ENCODE peak calls at places on chromosomes 6 and 20, in eight cellular contexts. J is K562, N is GM23338, O is A549, I is HCT116, E is HL-60, F is HepG2, Y is GM12878. S is an unnamed sample.

GRCh38 chr20:4252005-4252404 is 236.6 kb upstream of the RNF24 start:
- DNase-seq in E (no peak), J (no peak), F (no peak), N (no peak), I (no peak), Y (no peak), O (no peak), S (no peak)

GRCh38 chr6:40623178-40623577 is 36.0 kb upstream of the LRFN2 start:
- DNase-seq in N (no peak), Y (no peak), O (no peak), F (no peak), E (no peak), J (no peak), I (no peak), S (no peak)

GRCh38 chr6:41558033-41558807 is 12.0 kb downstream of the FOXP4 start:
- DNase-seq in I (no peak), O (no peak), Y (no peak), N (no peak), J (no peak), F (no peak), E (no peak), S (no peak)

GRCh38 chr6:20178327-20178726 is 33.9 kb downstream of the MBOAT1 start:
- DNase-seq in I (no peak), J (no peak), O (no peak), N (no peak), Y (no peak), E (no peak), F (no peak), S (no peak)

GRCh38 chr6:20907486-20908071 is 373.3 kb downstream of the CDKAL1 start:
- DNase-seq in O (no peak), J (peak), Y (no peak), E (no peak), F (no peak), N (peak), I (no peak), S (no peak)

GRCh38 chr20:59598625-59599310 is 5.6 kb upstream of the PHACTR3 start:
- DNase-seq in N (peak), Y (peak), F (peak), O (peak), I (peak), E (peak), J (peak), S (peak)

GRCh38 chr6:39430968-39431523 is 108.5 kb upstream of the KCNK16 start:
- DNase-seq in F (no peak), N (peak), Y (no peak), I (no peak), E (no peak), O (no peak), J (no peak), S (no peak)

GRCh38 chr6:137105375-137105774 is 60.6 kb upstream of the IL20RA start:
- DNase-seq in N (no peak), J (no peak), F (no peak), Y (no peak), I (no peak), O (no peak), E (no peak), S (no peak)

GRCh38 chr6:14026831-14027539 is 90.6 kb upstream of the CD83 start:
- DNase-seq in O (no peak), F (no peak), J (no peak), N (no peak), I (no peak), Y (no peak), E (no peak), S (no peak)

GRCh38 chr20:22998476-22998875 is 36.6 kb upstream of the SSTR4 start:
- DNase-seq in O (no peak), E (no peak), F (no peak), Y (no peak), I (no peak), N (no peak), J (no peak), S (no peak)

GRCh38 chr20:32534661-32535240 is 50.4 kb downstream of the NOL4L start:
- DNase-seq in J (peak), I (no peak), Y (no peak), N (peak), E (no peak), F (no peak), O (no peak), S (no peak)

GRCh38 chr6:142763205-142763604 is 181.8 kb downstream of the HIVEP2 start:
- DNase-seq in J (no peak), I (no peak), F (no peak), N (no peak), O (no peak), Y (no peak), E (no peak), S (no peak)

GRCh38 chr6:44151348-44152108 is 7.1 kb upstream of the CAPN11 start:
- DNase-seq in Y (no peak), I (peak), J (peak), O (peak), E (peak), N (peak), F (peak), S (no peak)

GRCh38 chr20:62496525-62497218 is 20.9 kb upstream of the GATA5 start:
- DNase-seq in O (no peak), J (peak), N (peak), E (no peak), F (no peak), Y (no peak), I (no peak), S (no peak)

GRCh38 chr6:26538572-26538902 is 371 bp downstream of the HMGN4 start:
- DNase-seq in E (no peak), Y (no peak), O (no peak), N (peak), F (no peak), I (no peak), J (no peak), S (no peak)

GRCh38 chr6:117264487-117265424 is 602 bp upstream of the VGLL2 start:
- DNase-seq in N (peak), I (no peak), O (peak), E (no peak), F (no peak), Y (no peak), J (no peak), S (no peak)

GRCh38 chr6:147561742-147562141 is 53.3 kb downstream of the SAMD5 start:
- DNase-seq in J (no peak), F (no peak), O (no peak), I (no peak), E (no peak), Y (no peak), N (no peak), S (no peak)

GRCh38 chr6:95519228-95520037 is 57.9 kb upstream of the MANEA start:
- DNase-seq in O (no peak), Y (no peak), I (no peak), E (no peak), F (no peak), J (peak), N (no peak), S (no peak)

GRCh38 chr6:44980841-44981240 is 347.3 kb upstream of the RUNX2 start:
- DNase-seq in Y (no peak), O (no peak), E (no peak), N (no peak), J (no peak), F (no peak), I (no peak), S (no peak)

GRCh38 chr6:82712826-82713225 is 349.2 kb downstream of the TPBG start:
- DNase-seq in N (peak), F (no peak), Y (no peak), I (no peak), E (no peak), O (no peak), J (peak), S (no peak)

GRCh38 chr6:128569737-128570438 is 49.5 kb upstream of the PTPRK start:
- DNase-seq in J (no peak), F (no peak), E (no peak), O (peak), I (peak), N (peak), Y (no peak), S (peak)
- TF ChIP-seq REST in J (no peak), F (no peak), E (no peak), O (no peak), I (no peak), N (no peak), Y (no peak), S (no peak)

GRCh38 chr20:2086177-2086979 is 15.2 kb upstream of the STK35 start:
- DNase-seq in O (no peak), F (no peak), Y (no peak), E (no peak), I (no peak), J (no peak), N (no peak), S (no peak)
- TF ChIP-seq CTCF in O (no peak), F (no peak), Y (no peak), E (no peak), I (no peak), J (peak), N (peak), S (peak)

GRCh38 chr20:50371878-50372769 is 138.1 kb upstream of the PTPN1 start:
- DNase-seq in E (no peak), Y (no peak), J (no peak), F (peak), I (no peak), O (no peak), N (no peak), S (no peak)
- TF ChIP-seq REST in E (no peak), Y (no peak), J (no peak), F (no peak), I (no peak), O (no peak), N (no peak), S (no peak)

GRCh38 chr6:102114402-102114801 is 720.9 kb downstream of the GRIK2 start:
- DNase-seq in O (no peak), J (no peak), E (no peak), N (peak), F (peak), Y (no peak), I (peak), S (peak)
- TF ChIP-seq CTCF in O (no peak), J (no peak), E (no peak), N (peak), F (peak), Y (peak), I (peak), S (peak)